ENCODE peak calls at places on chromosomes 6 and 20, in five cellular contexts. N is right cardiac atrium, P is heart right ventricle, Q is neural crest cell, R is foreskin fibroblast. D is an unnamed sample.

GRCh38 chr6:31970604-31971271 is 1.2 kb downstream of the DXO start:
- DNase-seq in P (no peak), Q (no peak), N (peak), R (no peak), D (no peak)

GRCh38 chr6:12233693-12234551 is 56.2 kb upstream of the EDN1 start:
- DNase-seq in P (no peak), N (no peak), R (peak), Q (peak), D (peak)

GRCh38 chr6:36247691-36248090 is 22.2 kb upstream of the PNPLA1 start:
- DNase-seq in N (no peak), P (no peak), R (peak), Q (no peak), D (peak)

GRCh38 chr6:111855775-111856174 is 17.5 kb downstream of the FYN start:
- DNase-seq in N (no peak), R (no peak), Q (no peak), P (no peak), D (no peak)

GRCh38 chr20:49752504-49752903 is 38.8 kb upstream of the B4GALT5 start:
- DNase-seq in R (no peak), P (no peak), Q (no peak), N (no peak), D (no peak)

GRCh38 chr20:57995381-57995977 is 233.0 kb downstream of the ANKRD60 start:
- DNase-seq in R (no peak), Q (no peak), P (no peak), N (no peak), D (no peak)

GRCh38 chr20:47167846-47168245 is 188.7 kb downstream of the ZMYND8 start:
- DNase-seq in N (no peak), R (no peak), Q (no peak), P (no peak), D (no peak)

GRCh38 chr6:137493218-137494038 is 766 bp downstream of the OLIG3 start:
- DNase-seq in R (no peak), N (no peak), P (no peak), Q (no peak), D (no peak)

GRCh38 chr6:88586371-88587157 is 376.9 kb downstream of the RNGTT start:
- DNase-seq in P (no peak), N (no peak), Q (no peak), R (no peak), D (no peak)

GRCh38 chr6:78749326-78749725 is 118.0 kb upstream of the IRAK1BP1 start:
- DNase-seq in N (no peak), P (no peak), Q (no peak), R (no peak), D (peak)

GRCh38 chr20:63594043-63594561 is 20.1 kb upstream of the HELZ2 start:
- DNase-seq in R (peak), Q (no peak), P (no peak), N (no peak), D (peak)

GRCh38 chr20:63624486-63624885 is 2.4 kb downstream of the GMEB2 start:
- DNase-seq in R (peak), N (peak), P (no peak), Q (no peak), D (no peak)

GRCh38 chr6:167793421-167793820 is 33.3 kb upstream of the AFDN start:
- DNase-seq in Q (no peak), R (no peak), P (no peak), N (no peak), D (no peak)

GRCh38 chr6:42834056-42834455 is 45.4 kb upstream of the RPL7L1 start:
- DNase-seq in Q (no peak), R (no peak), P (no peak), N (no peak), D (no peak)

GRCh38 chr6:68333444-68333843 is 301.6 kb upstream of the ADGRB3 start:
- DNase-seq in P (no peak), N (no peak), R (no peak), Q (no peak), D (no peak)

GRCh38 chr6:33492093-33492492 is 37.7 kb downstream of the ZBTB9 start:
- DNase-seq in Q (no peak), R (no peak), N (no peak), P (no peak), D (no peak)

GRCh38 chr6:17985934-17986655 is 1.3 kb downstream of the KIF13A start:
- DNase-seq in R (no peak), N (no peak), Q (no peak), P (no peak), D (no peak)